ENCODE peak calls at places on chromosomes 4 and X, in four cellular contexts. Z is HepG2, D is K562, N is GM12878. Q is an unnamed sample.

GRCh38 chrX:129984196-129984962 is 1.9 kb downstream of the BCORL1 start:
- DNase-seq in N (no peak), Z (no peak), D (peak), Q (peak)

GRCh38 chrX:13902406-13902805 is 85.5 kb upstream of the GPM6B start:
- DNase-seq in N (no peak), Z (no peak), D (no peak), Q (no peak)

GRCh38 chr4:112343330-112343729 is 46.2 kb downstream of the ALPK1 start:
- DNase-seq in Z (no peak), D (no peak), N (no peak), Q (no peak)

GRCh38 chr4:114026447-114026846 is 47.0 kb upstream of the ARSJ start:
- DNase-seq in D (no peak), Z (no peak), N (no peak), Q (no peak)

GRCh38 chr4:16026155-16026761 is 57.6 kb downstream of the PROM1 start:
- DNase-seq in Z (peak), D (peak), N (peak), Q (peak)

GRCh38 chr4:105060628-105061027 is 86.0 kb upstream of the TET2 start:
- DNase-seq in N (peak), Z (no peak), D (no peak), Q (no peak)

GRCh38 chr4:188110741-188111458 is 1.5 kb upstream of the TRIML2 start:
- DNase-seq in D (no peak), Z (no peak), N (no peak), Q (no peak)

GRCh38 chr4:13108096-13108495 is 376.0 kb downstream of the RAB28 start:
- DNase-seq in N (no peak), Z (no peak), D (no peak), Q (no peak)

GRCh38 chr4:185304944-185305690 is 90.6 kb downstream of the LRP2BP start:
- DNase-seq in D (no peak), Z (peak), N (peak), Q (no peak)

GRCh38 chr4:100299019-100299418 is 108.8 kb upstream of the DDIT4L start:
- DNase-seq in Z (no peak), N (no peak), D (no peak), Q (no peak)

GRCh38 chr4:15162465-15163283 is 160.4 kb downstream of the CPEB2 start:
- DNase-seq in Z (peak), N (no peak), D (peak), Q (no peak)

GRCh38 chr4:133062851-133063250 is 86.2 kb upstream of the PCDH10 start:
- DNase-seq in Z (no peak), N (no peak), D (no peak), Q (no peak)

GRCh38 chrX:94058728-94059382 is 384.8 kb downstream of the FAM133A start:
- DNase-seq in N (no peak), Z (peak), D (peak), Q (peak)

GRCh38 chrX:30593435-30594200 is 16.1 kb upstream of the TASL start:
- DNase-seq in N (no peak), D (no peak), Z (peak), Q (no peak)

GRCh38 chrX:136220535-136220934 is 30.7 kb downstream of the MAP7D3 start:
- DNase-seq in Z (no peak), N (no peak), D (no peak), Q (no peak)

GRCh38 chr4:48968814-48969213 is 17.3 kb upstream of the CWH43 start:
- DNase-seq in Z (no peak), N (no peak), D (no peak), Q (no peak)

GRCh38 chr4:140756292-140757219 is at the start of gene TBC1D9:
- DNase-seq in D (no peak), Z (peak), N (peak), Q (peak)

GRCh38 chr4:151555151-151555945 is 146.4 kb downstream of the FHIP1A start:
- DNase-seq in D (no peak), Z (no peak), N (no peak), Q (no peak)

GRCh38 chrX:84248226-84248625 is 60.2 kb upstream of the RPS6KA6 start:
- DNase-seq in Z (no peak), D (no peak), N (no peak), Q (no peak)

GRCh38 chr4:83011779-83012630 is 1.4 kb upstream of the LIN54 start:
- DNase-seq in N (no peak), D (peak), Z (no peak), Q (peak)

GRCh38 chr4:109809657-109810056 is 5.9 kb upstream of the GAR1 start:
- DNase-seq in D (no peak), Z (no peak), N (no peak), Q (no peak)

GRCh38 chr4:112778520-112778919 is 141.6 kb downstream of the LARP7 start:
- DNase-seq in Z (no peak), D (no peak), N (no peak), Q (no peak)

GRCh38 chr4:30600246-30600645 is 119.9 kb upstream of the PCDH7 start:
- DNase-seq in N (no peak), Z (no peak), D (no peak), Q (no peak)

GRCh38 chrX:134676440-134676839 is 18.2 kb upstream of the PLAC1 start:
- DNase-seq in N (no peak), Z (no peak), D (no peak), Q (no peak)

GRCh38 chr4:2811830-2812599 is 19.1 kb downstream of the SH3BP2 start:
- DNase-seq in N (peak), D (no peak), Z (peak), Q (peak)

GRCh38 chrX:135453381-135453780 is 31.6 kb downstream of the SMIM10L2A start:
- DNase-seq in N (no peak), D (no peak), Z (no peak), Q (no peak)

GRCh38 chr4:120723986-120724385 is 198.5 kb downstream of the PRDM5 start:
- DNase-seq in D (no peak), N (no peak), Z (no peak), Q (no peak)

GRCh38 chr4:126057371-126057770 is 742.6 kb downstream of the FAT4 start:
- DNase-seq in Z (no peak), D (no peak), N (no peak), Q (no peak)

GRCh38 chr4:56804551-56804950 is 16.9 kb downstream of the SPINK2 start:
- DNase-seq in D (no peak), N (peak), Z (no peak), Q (no peak)

GRCh38 chr4:73998040-73999011 is at the start of gene CXCL5:
- DNase-seq in Z (no peak), D (no peak), N (no peak), Q (no peak)

GRCh38 chrX:68511255-68511654 is 12.4 kb downstream of the YIPF6 start:
- DNase-seq in Z (peak), D (peak), N (no peak), Q (peak)

GRCh38 chr4:165207016-165207430 is 338 bp upstream of the KLHL2 start:
- DNase-seq in D (peak), Z (no peak), N (no peak), Q (no peak)

GRCh38 chr4:6695660-6696581 is 2.2 kb downstream of the S100P start:
- DNase-seq in N (no peak), Z (peak), D (no peak), Q (no peak)

GRCh38 chr4:41661447-41662076 is 87.0 kb downstream of the PHOX2B start:
- DNase-seq in Z (peak), N (no peak), D (peak), Q (peak)

GRCh38 chrX:136627381-136627780 is 20.6 kb upstream of the CD40LG start:
- DNase-seq in D (no peak), Z (no peak), N (no peak), Q (no peak)

DNA sequence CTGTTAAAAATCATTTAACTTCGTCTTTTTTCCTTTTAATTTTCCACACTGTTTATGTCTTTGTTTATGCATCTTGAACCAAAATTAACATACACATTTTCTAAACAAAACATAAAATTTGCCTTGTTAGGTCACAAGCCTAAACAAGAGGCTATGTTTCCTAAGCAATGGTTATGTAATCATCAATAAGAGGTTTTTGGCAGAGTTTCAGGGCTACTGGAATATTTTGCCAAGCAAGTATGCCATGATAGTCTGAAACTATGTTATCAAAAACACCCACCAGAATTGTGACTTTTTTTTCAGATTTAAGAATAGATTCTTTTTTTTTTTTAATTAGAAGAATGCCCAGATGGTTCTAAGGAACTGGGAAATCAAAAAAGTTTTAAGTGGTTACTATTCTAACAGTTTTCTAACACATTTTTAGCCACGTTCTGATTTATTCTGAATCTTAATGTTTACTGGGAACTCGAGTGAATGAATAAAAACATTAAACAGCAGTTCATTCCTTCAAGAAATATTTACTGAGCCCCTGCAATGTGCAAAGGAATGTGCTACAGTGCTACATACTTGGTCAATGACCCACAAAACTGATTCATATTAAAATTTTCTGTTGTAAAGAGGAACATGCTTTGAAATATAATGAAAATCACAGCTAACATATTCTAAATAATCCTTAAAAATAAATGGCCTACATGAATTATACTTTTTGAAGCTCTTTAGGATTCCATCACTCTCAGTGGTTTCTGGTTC is 78.9 kb downstream of the ARAP2 start:
- DNase-seq in N (no peak), Z (no peak), D (no peak), Q (no peak)
- TF ChIP-seq TARDBP in N (no peak), Z (no peak), D (no peak), Q (no peak)

GRCh38 chrX:120452131-120452530 is 17.0 kb downstream of the LAMP2 start:
- DNase-seq in D (peak), Z (peak), N (no peak), Q (peak)
- TF ChIP-seq BHLHE40 in D (no peak), Z (no peak), N (no peak), Q (no peak)

GRCh38 chrX:70421618-70422017 is 1.5 kb upstream of the GDPD2 start:
- DNase-seq in N (no peak), D (no peak), Z (no peak), Q (no peak)

GRCh38 chrX:70424801-70425200 is 1.7 kb downstream of the GDPD2 start:
- DNase-seq in D (no peak), N (no peak), Z (no peak), Q (no peak)

GRCh38 chrX:70426286-70427278 is 3.5 kb downstream of the GDPD2 start:
- DNase-seq in D (no peak), N (no peak), Z (no peak), Q (no peak)

GRCh38 chrX:70423937-70424336 is 823 bp downstream of the GDPD2 start:
- DNase-seq in D (no peak), Z (no peak), N (no peak), Q (no peak)

DNA sequence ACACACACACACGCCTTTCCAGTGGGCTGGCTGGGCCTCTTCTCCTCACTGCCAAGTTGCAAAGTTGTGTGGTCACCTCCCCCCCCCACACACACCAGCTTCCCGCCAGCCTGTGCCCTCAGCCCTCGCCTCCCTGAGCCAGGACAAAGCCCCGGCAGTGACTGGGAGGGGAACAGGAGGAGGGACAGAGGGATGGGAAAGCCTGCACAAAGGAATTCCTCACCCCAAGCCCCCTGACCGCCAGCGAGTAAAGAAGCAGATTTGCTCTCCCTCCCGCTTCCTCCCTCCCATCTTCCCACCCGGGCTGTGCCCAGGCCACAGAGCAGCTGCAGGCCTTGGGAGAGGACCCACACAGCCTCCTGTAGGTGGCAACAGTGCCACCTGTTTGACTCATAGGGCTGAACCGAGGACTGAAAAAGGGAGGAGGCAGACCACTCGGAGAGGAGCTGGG is at the start of gene GDPD2:
- DNase-seq in Z (peak), D (no peak), N (no peak), Q (peak)
- TF ChIP-seq TARDBP in Z (no peak), D (no peak), N (no peak), Q (no peak)

GRCh38 chrX:132423323-132423722 is 65.5 kb downstream of the MBNL3 start:
- DNase-seq in Z (no peak), N (no peak), D (no peak), Q (no peak)

GRCh38 chrX:132425744-132426318 is 63.0 kb downstream of the MBNL3 start:
- DNase-seq in Z (peak), D (no peak), N (no peak), Q (no peak)

DNA sequence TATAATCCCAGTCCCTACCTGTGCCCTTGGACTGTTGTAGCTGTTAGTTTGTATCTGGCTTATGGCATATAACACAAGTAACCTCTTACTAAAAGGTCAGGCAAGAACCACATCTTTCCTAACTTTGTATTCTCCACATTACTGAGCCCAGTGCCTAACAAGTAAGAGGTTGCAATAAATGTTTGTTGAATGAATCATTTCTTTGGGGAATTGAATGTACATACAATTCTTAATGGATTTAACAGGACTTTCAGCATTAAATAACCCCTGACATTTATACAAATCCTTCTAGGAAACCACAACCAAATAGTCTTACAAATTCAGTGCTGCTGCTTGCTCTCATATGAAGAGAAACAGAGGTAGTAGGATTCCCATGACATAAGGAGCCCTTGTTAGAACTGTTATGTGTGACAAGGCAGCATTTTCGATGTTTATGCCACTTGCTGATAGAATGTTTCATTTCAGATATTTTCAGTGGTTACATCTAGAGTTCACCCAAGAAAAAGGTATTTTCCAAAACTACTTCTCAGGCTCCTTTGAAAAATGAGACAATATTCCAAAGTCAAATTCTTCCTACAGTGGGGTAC is 62.0 kb downstream of the MBNL3 start:
- DNase-seq in Z (no peak), D (no peak), N (no peak), Q (no peak)
- TF ChIP-seq BHLHE40 in Z (no peak), D (no peak), N (no peak), Q (no peak)

DNA sequence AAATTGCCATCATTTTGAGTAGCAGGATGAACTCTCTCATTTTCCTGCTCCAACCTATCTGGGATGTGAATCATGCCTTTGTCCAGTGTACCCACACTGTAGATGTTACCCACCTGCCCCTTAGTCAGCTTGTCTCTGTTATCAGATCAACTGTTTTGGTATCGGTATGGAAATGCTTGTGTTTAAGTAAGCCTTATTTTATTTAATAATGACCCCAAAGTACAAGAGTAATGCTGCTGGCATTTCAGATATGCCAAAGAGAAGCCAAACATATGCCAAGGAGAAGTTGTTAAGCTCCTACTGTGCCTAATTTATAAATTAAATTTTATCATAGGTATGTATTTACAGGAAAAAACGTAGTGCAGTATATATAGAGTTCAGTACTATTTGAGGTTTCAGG is 18.6 kb upstream of the RAP1GDS1 start:
- DNase-seq in N (no peak), D (no peak), Z (no peak), Q (no peak)
- TF ChIP-seq TARDBP in N (no peak), D (no peak), Z (no peak), Q (no peak)

GRCh38 chrX:63750846-63751245 is 34.2 kb downstream of the ARHGEF9 start:
- DNase-seq in D (no peak), N (no peak), Z (no peak), Q (no peak)
- TF ChIP-seq BHLHE40 in D (no peak), N (no peak), Z (no peak), Q (no peak)

GRCh38 chr4:38509551-38509950 is 154.4 kb upstream of the KLF3 start:
- DNase-seq in N (no peak), D (no peak), Z (no peak), Q (no peak)
- TF ChIP-seq TARDBP in N (no peak), D (no peak), Z (no peak), Q (no peak)

GRCh38 chrX:91257388-91257787 is 177.3 kb upstream of the PABPC5 start:
- DNase-seq in D (no peak), N (no peak), Z (no peak), Q (no peak)
- TF ChIP-seq BHLHE40 in D (no peak), N (no peak), Z (no peak), Q (no peak)